ENCODE peak calls at places on chromosome 3, in six cellular contexts. A, B, F, T, O and H are unnamed samples.

GRCh38 chr3:27166888-27167287 is 202.3 kb downstream of the NEK10 start:
- DNase-seq in O (no peak), B (peak; percentile 71), F (peak; percentile 91), A (no peak), T (peak; percentile 28), H (no peak)

GRCh38 chr3:105353485-105354161 is 13.1 kb upstream of the ALCAM start:
- DNase-seq in A (no peak), B (peak; percentile 48), O (no peak), F (peak; percentile 64), T (no peak), H (peak; percentile 63)

GRCh38 chr3:128011140-128011539 is 41.1 kb upstream of the SEC61A1 start:
- DNase-seq in F (peak; percentile 10), B (peak; percentile 6), A (peak; percentile 41), O (peak; percentile 84), T (peak; percentile 35), H (peak; percentile 93)

GRCh38 chr3:29319262-29319661 is 38.4 kb downstream of the RBMS3 start:
- DNase-seq in B (no peak), O (no peak), T (no peak), A (no peak), F (no peak), H (no peak)

GRCh38 chr3:40800343-40800742 is 275.6 kb downstream of the ZNF621 start:
- DNase-seq in B (peak; percentile 89), T (peak; percentile 78), O (no peak), F (peak; percentile 15), A (no peak), H (no peak)

GRCh38 chr3:127702151-127702578 is 29.4 kb downstream of the ABTB1 start:
- DNase-seq in A (no peak), O (no peak), B (no peak), T (no peak), F (no peak), H (no peak)

GRCh38 chr3:7565574-7565973 is 704.7 kb downstream of the GRM7 start:
- DNase-seq in O (no peak), B (no peak), F (no peak), A (no peak), T (no peak), H (no peak)

GRCh38 chr3:149454746-149455145 is 19.8 kb upstream of the TM4SF4 start:
- DNase-seq in A (no peak), F (peak; percentile 81), B (peak; percentile 33), O (no peak), T (peak; percentile 60), H (no peak)

GRCh38 chr3:39203862-39204261 is 11.5 kb upstream of the XIRP1 start:
- DNase-seq in F (no peak), O (no peak), A (no peak), B (no peak), T (no peak), H (no peak)

GRCh38 chr3:143526016-143526540 is 322.2 kb downstream of the SLC9A9 start:
- DNase-seq in T (peak; percentile 65), B (peak; percentile 45), F (no peak), A (no peak), O (no peak), H (no peak)

GRCh38 chr3:116444819-116445290 is 432 bp downstream of the LSAMP start:
- DNase-seq in F (no peak), B (peak; percentile 54), A (no peak), T (no peak), O (peak; percentile 61), H (peak; percentile 39)

GRCh38 chr3:170555329-170555728 is 30.5 kb downstream of the SLC7A14 start:
- DNase-seq in A (no peak), O (no peak), B (no peak), F (peak; percentile 68), T (no peak), H (no peak)

GRCh38 chr3:16305121-16305541 is 40.1 kb downstream of the OXNAD1 start:
- DNase-seq in T (no peak), B (no peak), F (no peak), O (no peak), A (no peak), H (no peak)

GRCh38 chr3:141379250-141379872 is 11.1 kb downstream of the ZBTB38 start:
- DNase-seq in O (no peak), A (no peak), T (no peak), B (no peak), F (no peak), H (no peak)

GRCh38 chr3:5891721-5892120 is 704.2 kb downstream of the EDEM1 start:
- DNase-seq in O (no peak), T (peak; percentile 73), A (no peak), F (no peak), B (no peak), H (no peak)

GRCh38 chr3:192467230-192468186 is 259.8 kb downstream of the FGF12 start:
- DNase-seq in F (peak; percentile 34), O (peak; percentile 76), T (peak; percentile 58), A (peak; percentile 77), B (peak; percentile 43), H (peak; percentile 61)

GRCh38 chr3:147654827-147655226 is 245.7 kb downstream of the ZIC1 start:
- DNase-seq in B (no peak), O (no peak), F (no peak), A (no peak), T (no peak), H (no peak)

GRCh38 chr3:13550791-13551360 is 2.0 kb downstream of the FBLN2 start:
- DNase-seq in A (no peak), F (no peak), B (no peak), T (no peak), O (no peak), H (no peak)

GRCh38 chr3:13548696-13549512 is at the start of gene FBLN2:
- DNase-seq in F (no peak), T (peak; percentile 55), O (peak; percentile 86), B (peak; percentile 52), A (peak; percentile 71), H (peak; percentile 71)

GRCh38 chr3:13547591-13548371 is 1.1 kb upstream of the FBLN2 start:
- DNase-seq in A (no peak), O (no peak), T (no peak), F (no peak), B (no peak), H (peak; percentile 86)

GRCh38 chr3:13550257-13550693 is 1.4 kb downstream of the FBLN2 start:
- DNase-seq in F (no peak), B (no peak), A (no peak), T (peak; percentile 46), O (no peak), H (no peak)

GRCh38 chr3:13549513-13550256 is 760 bp downstream of the FBLN2 start:
- DNase-seq in F (no peak), A (no peak), B (no peak), O (no peak), T (no peak), H (no peak)
- H4K91ac ChIP-seq in F (no peak overlapping the region), A (no peak overlapping the region), B (peak overlapping the region; percentile 62), O (no peak overlapping the region), T (no peak overlapping the region), H (no peak overlapping the region)

GRCh38 chr3:25293736-25294135 is 134.3 kb upstream of the RARB start:
- DNase-seq in T (peak; percentile 88), O (no peak), B (no peak), F (no peak), A (peak; percentile 33), H (no peak)

GRCh38 chr3:25291524-25291923 is 136.5 kb upstream of the RARB start:
- DNase-seq in A (peak; percentile 41), B (no peak), T (no peak), O (no peak), F (no peak), H (no peak)

GRCh38 chr3:25289663-25290062 is 138.4 kb upstream of the RARB start:
- DNase-seq in F (no peak), O (no peak), T (no peak), B (peak; percentile 6), A (no peak), H (no peak)

GRCh38 chr3:25294406-25294805 is 133.7 kb upstream of the RARB start:
- DNase-seq in F (no peak), B (peak; percentile 13), O (no peak), A (no peak), T (no peak), H (no peak)

DNA sequence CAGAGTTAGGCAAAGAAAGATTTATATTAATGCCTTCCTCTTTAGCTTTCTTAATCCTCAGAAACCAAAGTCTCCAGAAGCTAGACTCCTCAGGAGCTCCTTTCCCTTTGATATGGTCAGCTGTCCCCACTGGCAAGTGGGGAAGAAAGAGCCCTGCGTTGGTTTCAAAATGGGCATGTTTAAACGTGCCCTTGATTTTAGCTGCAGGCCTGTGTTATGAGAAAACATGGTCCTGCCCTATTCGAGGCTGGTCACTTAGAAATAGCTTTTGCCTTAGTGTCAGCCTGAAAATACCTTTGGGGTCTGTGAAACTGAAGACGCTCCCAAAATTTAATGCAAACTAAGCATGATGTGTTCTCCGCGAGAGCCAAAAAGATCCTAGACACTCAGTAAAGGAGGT is 135.5 kb upstream of the RARB start:
- DNase-seq in A (no peak), B (no peak), O (no peak), T (peak; percentile 16), F (no peak), H (no peak)
- H2BK120ac ChIP-seq in A (no peak overlapping the region), B (no peak overlapping the region), O (no peak overlapping the region), T (peak overlapping the region; percentile 90), F (no peak overlapping the region), H (no peak overlapping the region)

DNA sequence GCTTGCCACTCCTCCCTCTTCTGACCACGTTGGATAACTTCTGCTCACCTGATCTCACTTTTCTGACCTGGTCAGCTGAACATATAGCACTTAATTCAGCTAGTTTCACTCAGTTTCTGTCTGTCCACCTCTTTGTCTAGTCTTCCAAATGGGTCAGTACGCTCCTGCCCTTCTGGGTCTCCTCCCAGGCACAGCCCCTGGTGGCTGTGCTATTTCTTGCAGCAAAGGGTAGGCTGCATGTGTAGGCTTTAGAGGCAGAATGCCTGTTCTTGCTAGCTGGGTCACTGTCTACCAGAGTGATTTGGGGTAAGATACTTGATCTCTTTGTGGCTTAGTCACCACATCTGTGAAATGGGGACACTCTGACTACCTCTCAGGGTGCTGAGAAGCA is 2.4 kb upstream of the RBP1 start:
- DNase-seq in O (no peak), A (no peak), F (no peak), B (no peak), T (no peak), H (no peak)
- H4K91ac ChIP-seq in O (no peak overlapping the region), A (no peak overlapping the region), F (no peak overlapping the region), B (no peak overlapping the region), T (no peak overlapping the region), H (no peak overlapping the region)

GRCh38 chr3:58452176-58452575 is 18.5 kb upstream of the PDHB start:
- DNase-seq in F (no peak), B (no peak), T (no peak), A (no peak), O (no peak), H (no peak)
- H2BK120ac ChIP-seq in F (no peak overlapping the region), B (no peak overlapping the region), T (no peak overlapping the region), A (no peak overlapping the region), O (no peak overlapping the region), H (no peak overlapping the region)

GRCh38 chr3:17550624-17551023 is 191.8 kb downstream of the TBC1D5 start:
- DNase-seq in O (no peak), A (no peak), F (no peak), B (no peak), T (no peak), H (no peak)
- H4K91ac ChIP-seq in O (no peak overlapping the region), A (no peak overlapping the region), F (no peak overlapping the region), B (no peak overlapping the region), T (no peak overlapping the region), H (no peak overlapping the region)